ENCODE peak calls at places on chromosome 14, in four cellular contexts. A is endodermal cell, V is B cell, Z is neural crest cell. K is an unnamed sample.

GRCh38 chr14:58298880-58299664 is 717 bp downstream of the ARID4A start:
- DNase-seq in A (peak; percentile 72), V (peak; percentile 66), Z (peak; percentile 25), K (peak; percentile 62)

GRCh38 chr14:81441626-81442134 is 41.6 kb upstream of the STON2 start:
- DNase-seq in A (no peak), V (no peak), Z (no peak), K (no peak)

GRCh38 chr14:74510211-74510931 is 16.8 kb downstream of the ISCA2 start:
- DNase-seq in A (peak; percentile 65), V (no peak), Z (peak; percentile 44), K (no peak)

GRCh38 chr14:105203701-105204100 is 22.6 kb upstream of the NUDT14 start:
- DNase-seq in A (no peak), V (no peak), Z (no peak), K (no peak)

GRCh38 chr14:92897922-92898599 is 24.9 kb upstream of the CHGA start:
- DNase-seq in A (no peak), V (no peak), Z (no peak), K (no peak)

GRCh38 chr14:72443991-72444431 is 449.9 kb downstream of the DPF3 start:
- DNase-seq in A (no peak), V (peak; percentile 44), Z (no peak), K (peak; percentile 45)

GRCh38 chr14:104512061-104512460 is 67.5 kb upstream of the C14orf180 start:
- DNase-seq in A (peak; percentile 35), V (no peak), Z (no peak), K (no peak)

GRCh38 chr14:100589071-100589759 is 2.0 kb upstream of the BEGAIN start:
- DNase-seq in A (peak; percentile 49), V (no peak), Z (no peak), K (no peak)

GRCh38 chr14:55881577-55882241 is 236.5 kb upstream of the PELI2 start:
- DNase-seq in A (peak; percentile 66), V (no peak), Z (no peak), K (no peak)

DNA sequence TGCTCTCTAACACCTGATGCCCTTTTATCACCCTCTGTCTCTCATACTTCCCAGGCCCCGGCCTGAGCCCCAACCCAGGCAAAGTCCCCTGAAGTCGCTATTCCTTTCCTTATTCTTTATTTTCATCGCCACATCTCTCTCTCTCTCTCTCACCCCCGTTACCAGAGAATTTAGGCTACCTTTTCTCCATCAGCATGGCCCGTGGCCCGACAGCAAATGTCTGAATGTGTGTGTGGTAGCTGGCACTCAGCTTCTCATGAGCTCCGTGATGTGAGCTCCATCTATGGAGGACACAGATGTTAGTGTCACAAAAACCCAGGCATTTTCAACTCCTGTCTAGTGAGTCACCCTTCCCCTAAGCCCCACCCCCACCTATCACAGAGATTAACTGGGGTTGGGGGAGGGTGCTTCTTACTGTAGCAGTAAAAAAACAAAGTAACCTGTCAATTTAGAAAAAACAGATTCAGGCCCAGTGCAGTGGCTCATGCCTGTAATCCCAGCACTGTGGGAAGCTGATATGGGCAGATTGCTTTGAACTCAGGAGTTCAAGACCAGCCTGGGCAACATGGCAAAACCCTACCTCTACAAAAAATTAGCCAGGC is 53.8 kb downstream of the VCPKMT start:
- DNase-seq in A (peak; percentile 84), V (peak; percentile 85), Z (no peak), K (peak; percentile 70)
- TF ChIP-seq CTCF in A (no peak), V (no peak), Z (no peak), K (peak; percentile 24)

GRCh38 chr14:77763978-77764377 is 3.0 kb upstream of the SNW1 start:
- DNase-seq in A (no peak), V (no peak), Z (no peak), K (no peak)

GRCh38 chr14:77760381-77761204 is at the start of gene SNW1:
- DNase-seq in A (peak; percentile 96), V (peak; percentile 94), Z (peak; percentile 81), K (peak; percentile 95)

GRCh38 chr14:77763316-77763715 is 2.4 kb upstream of the SNW1 start:
- DNase-seq in A (no peak), V (no peak), Z (no peak), K (no peak)

DNA sequence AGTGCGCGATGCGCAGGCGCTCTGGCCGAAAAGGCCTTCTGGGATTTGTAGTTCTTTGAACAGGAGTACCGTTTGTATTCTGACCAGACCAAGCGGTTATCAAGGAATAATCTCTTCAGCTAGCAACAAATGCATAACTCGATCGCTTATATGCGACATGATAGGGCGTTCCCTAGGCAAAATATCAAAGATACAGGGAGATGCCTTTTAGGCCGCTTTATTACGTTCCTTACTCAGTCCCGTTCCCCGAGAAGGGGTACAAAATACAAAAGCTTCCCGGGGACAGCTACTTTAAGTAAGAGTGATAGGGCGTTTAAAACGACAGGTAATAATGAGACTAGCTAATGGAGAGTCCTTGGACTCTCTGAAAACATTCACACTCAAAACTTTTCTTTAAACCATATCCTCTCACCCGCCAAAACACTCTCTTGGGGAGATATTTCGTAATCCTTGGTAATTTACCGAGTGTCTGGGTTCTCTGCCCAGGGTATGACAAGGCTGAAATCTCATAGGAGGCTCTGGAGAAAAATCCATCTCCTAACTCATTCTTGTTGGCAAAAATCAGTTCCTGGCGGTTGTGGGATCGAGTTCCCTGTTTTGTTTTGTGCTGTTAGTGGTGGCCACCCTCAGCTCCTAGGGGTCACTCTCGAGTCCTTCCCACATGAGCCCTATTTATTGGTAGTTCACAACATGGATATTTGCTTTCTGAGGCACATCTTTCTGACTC is 412 bp upstream of the SNW1 start:
- DNase-seq in A (peak; percentile 74), V (no peak), Z (peak; percentile 12), K (no peak)
- TF ChIP-seq CTCF in A (peak; percentile 66), V (no peak), Z (peak; percentile 37), K (peak; percentile 36)

DNA sequence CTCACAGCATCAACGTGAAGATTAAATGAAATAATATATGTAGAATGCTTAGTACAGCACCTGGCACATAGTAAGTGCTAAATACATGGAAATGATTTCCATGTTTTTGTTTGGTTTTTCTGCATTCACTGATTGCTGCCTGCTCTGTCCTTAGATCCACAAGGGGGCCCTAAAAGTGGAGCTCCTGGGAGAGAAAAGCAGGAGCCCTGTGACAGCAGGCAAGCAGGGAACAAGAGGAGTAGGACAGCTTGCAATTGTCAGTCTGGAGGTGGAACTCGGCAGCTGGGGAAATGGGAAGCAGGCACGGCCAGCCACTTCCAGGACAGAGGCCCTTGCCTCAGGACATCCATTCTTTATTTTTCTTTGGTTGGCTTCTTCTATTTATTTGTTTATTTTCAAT is 292.9 kb downstream of the BMP4 start:
- DNase-seq in A (peak; percentile 83), V (no peak), Z (no peak), K (no peak)
- TF ChIP-seq CTCF in A (peak; percentile 82), V (no peak), Z (peak; percentile 39), K (no peak)

GRCh38 chr14:54782803-54783659 is 119.6 kb downstream of the GCH1 start:
- DNase-seq in A (peak; percentile 85), V (peak; percentile 67), Z (no peak), K (peak; percentile 78)
- TF ChIP-seq CTCF in A (peak; percentile 79), V (peak; percentile 38), Z (peak; percentile 26), K (peak; percentile 53)

DNA sequence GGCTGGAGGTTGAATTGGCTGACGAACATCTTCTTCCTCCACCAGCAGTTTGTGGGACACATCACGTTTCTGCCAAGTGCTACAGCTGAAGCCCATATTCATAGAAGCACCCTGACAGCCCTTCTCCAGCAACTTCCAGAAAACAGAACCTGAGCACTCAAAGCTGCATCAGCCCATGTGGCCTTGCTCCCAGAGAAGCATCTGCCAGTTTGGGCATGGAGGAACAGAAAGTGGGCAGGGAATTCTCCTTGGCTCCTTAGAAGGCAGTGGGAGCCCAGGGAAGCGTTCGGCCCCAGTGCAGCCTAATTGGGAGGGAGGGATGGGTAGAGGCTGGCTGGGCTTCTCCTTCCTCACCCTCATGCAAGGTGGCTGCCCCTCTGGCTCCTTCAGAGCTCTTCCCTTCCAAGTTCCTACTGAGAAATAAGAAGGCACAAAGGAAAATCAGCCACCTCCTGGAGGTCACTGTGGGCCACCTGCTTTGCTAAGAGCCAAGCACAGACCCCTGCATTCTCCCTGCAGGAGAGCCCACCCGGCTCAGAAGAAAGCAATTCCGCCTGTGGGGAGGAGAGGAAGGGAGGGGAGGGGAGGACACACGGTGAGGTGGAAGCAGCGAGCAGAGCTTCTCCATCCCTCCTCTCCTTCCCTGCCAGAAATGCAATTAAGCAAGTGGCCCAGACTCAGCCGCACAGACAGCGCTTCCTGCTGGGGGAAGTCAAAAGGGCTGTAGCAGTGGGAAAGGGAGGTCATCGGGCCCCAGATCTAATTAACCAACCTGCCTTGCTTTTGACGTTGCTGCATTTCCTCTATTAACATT is 4.2 kb upstream of the NGB start:
- DNase-seq in A (no peak), V (no peak), Z (no peak), K (no peak)
- TF ChIP-seq CTCF in A (peak; percentile 55), V (no peak), Z (no peak), K (no peak)

DNA sequence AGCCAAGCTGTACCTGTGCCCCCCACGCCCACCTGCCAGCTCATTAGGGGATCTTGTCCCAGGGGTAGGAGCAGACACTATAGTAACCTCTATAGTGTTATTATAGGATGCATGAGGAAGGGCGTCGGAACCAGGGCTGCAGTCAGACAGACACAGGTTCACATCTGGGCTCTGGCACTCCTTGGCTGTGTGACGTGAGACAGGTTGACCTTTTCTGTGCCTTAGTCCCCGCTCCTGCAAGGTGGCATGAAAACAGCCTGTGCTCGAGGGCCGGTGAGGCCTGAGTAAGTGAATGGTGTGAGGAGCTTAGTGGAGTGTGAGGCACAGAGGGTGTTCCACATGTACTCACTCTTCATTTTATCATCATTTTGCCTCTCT is 19.0 kb downstream of the ASB2 start:
- DNase-seq in A (no peak), V (no peak), Z (no peak), K (no peak)
- TF ChIP-seq CTCF in A (no peak), V (no peak), Z (no peak), K (no peak)

GRCh38 chr14:31169877-31170276 is 37.7 kb downstream of the HECTD1 start:
- DNase-seq in A (no peak), V (no peak), Z (no peak), K (no peak)
- TF ChIP-seq CTCF in A (no peak), V (no peak), Z (no peak), K (no peak)